ENCODE peak calls at places on chromosomes 13 and 19, in eight cellular contexts. X is endodermal cell, R is upper lobe of right lung, K is A673, L is GM12865, Y is AG09309, D is mucosa of descending colon, H is choroid plexus epithelial cell. M is an unnamed sample.

GRCh38 chr13:113040597-113041292 is 64.8 kb upstream of the F7 start:
- DNase-seq in X (no peak), R (no peak), K (no peak), L (no peak), Y (no peak), D (no peak), H (no peak), M (no peak)

GRCh38 chr19:45615795-45616708 is 14.0 kb upstream of the GPR4 start:
- DNase-seq in X (peak), R (peak), K (peak), L (peak), Y (no peak), D (peak), H (peak), M (peak)

GRCh38 chr19:7953060-7953459 is 9.6 kb upstream of the TIMM44 start:
- DNase-seq in X (no peak), R (no peak), K (no peak), L (no peak), Y (no peak), D (no peak), H (peak), M (peak)

GRCh38 chr13:26185720-26186119 is 36.4 kb downstream of the RNF6 start:
- DNase-seq in X (no peak), R (no peak), K (no peak), L (no peak), Y (no peak), D (no peak), H (no peak), M (no peak)

GRCh38 chr13:39446865-39447264 is 156.1 kb downstream of the LHFPL6 start:
- DNase-seq in X (no peak), R (no peak), K (no peak), L (no peak), Y (no peak), D (no peak), H (no peak), M (no peak)

GRCh38 chr19:33292595-33293254 is 9.6 kb downstream of the CEBPA start:
- DNase-seq in X (no peak), R (peak), K (peak), L (no peak), Y (no peak), D (peak), H (no peak), M (peak)

GRCh38 chr19:37982655-37983054 is 75.6 kb downstream of the SIPA1L3 start:
- DNase-seq in X (no peak), R (no peak), K (no peak), L (no peak), Y (no peak), D (no peak), H (no peak), M (no peak)

GRCh38 chr13:42997381-42997780 is 5.3 kb upstream of the EPSTI1 start:
- DNase-seq in X (no peak), R (no peak), K (no peak), L (peak), Y (no peak), D (no peak), H (peak), M (peak)

GRCh38 chr13:97477824-97478223 is 43.9 kb downstream of the RAP2A start:
- DNase-seq in X (no peak), R (no peak), K (no peak), L (no peak), Y (no peak), D (no peak), H (no peak), M (no peak)

GRCh38 chr13:70310720-70311119 is 202.5 kb upstream of the KLHL1 start:
- DNase-seq in X (peak), R (no peak), K (peak), L (peak), Y (no peak), D (no peak), H (peak), M (no peak)

GRCh38 chr13:47478985-47479384 is 522.1 kb downstream of the SUCLA2 start:
- DNase-seq in X (no peak), R (no peak), K (no peak), L (no peak), Y (no peak), D (no peak), H (no peak), M (no peak)

GRCh38 chr13:51643114-51643881 is 59.0 kb downstream of the WDFY2 start:
- DNase-seq in X (peak), R (no peak), K (peak), L (no peak), Y (peak), D (no peak), H (peak), M (peak)

GRCh38 chr19:29202281-29202680 is 10.7 kb downstream of the UQCRFS1 start:
- DNase-seq in X (no peak), R (no peak), K (no peak), L (no peak), Y (no peak), D (no peak), H (no peak), M (no peak)

GRCh38 chr13:27728271-27728670 is 64.0 kb upstream of the GSX1 start:
- DNase-seq in X (peak), R (no peak), K (no peak), L (no peak), Y (no peak), D (no peak), H (peak), M (no peak)

GRCh38 chr19:13119654-13120053 is 1.6 kb downstream of the NACC1 start:
- DNase-seq in X (peak), R (no peak), K (no peak), L (no peak), Y (no peak), D (no peak), H (no peak), M (no peak)

GRCh38 chr13:35475131-35475959 is 1.1 kb downstream of the MAB21L1 start:
- DNase-seq in X (peak), R (no peak), K (peak), L (peak), Y (no peak), D (peak), H (peak), M (no peak)

DNA sequence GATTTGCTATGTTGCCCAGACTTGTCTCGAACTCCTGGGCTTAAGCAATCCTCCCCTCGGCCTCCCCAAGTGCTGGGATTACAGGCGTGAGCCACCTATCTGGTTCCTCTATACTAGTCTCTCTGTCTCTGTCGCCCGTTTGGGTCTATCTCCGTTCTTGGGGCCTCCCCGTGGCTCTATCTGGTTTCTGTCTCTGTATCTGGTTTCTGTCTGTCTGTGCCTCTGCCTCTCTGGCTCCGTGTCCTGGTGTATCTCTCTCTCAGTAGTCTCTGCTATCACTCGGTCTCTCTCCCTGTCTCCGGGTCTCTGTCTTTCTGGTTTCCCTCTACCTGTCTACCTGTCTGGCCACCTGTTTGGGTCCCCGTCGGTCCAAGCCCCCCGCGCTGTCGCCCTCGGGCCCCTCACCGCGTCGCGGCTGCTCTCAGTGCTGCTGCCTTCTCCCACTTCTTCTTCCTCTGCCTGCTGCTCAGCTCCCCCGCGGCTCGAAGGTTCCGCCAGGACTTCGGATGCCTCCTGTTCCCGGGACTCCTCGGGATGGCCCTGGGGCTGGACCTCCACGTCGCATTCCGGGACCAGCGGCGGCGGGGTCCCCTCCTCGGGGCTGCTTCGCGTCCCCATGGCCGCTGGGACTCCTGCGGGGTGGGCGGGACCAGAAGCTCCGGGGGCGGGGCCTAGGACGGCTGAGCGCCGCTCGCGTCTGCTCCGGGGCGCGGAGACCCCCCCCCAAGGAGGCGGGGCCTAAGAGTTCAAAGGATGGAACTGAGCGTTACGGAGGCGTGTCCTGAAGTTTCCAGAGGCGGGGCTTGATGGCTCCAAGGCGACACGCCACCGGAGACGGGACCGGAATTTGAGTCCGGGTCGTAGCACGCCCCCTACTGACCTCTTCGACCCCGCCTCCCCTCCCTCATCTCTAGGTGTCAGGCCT is 783 bp downstream of the PHLDB3 start:
- DNase-seq in X (peak), R (peak), K (peak), L (peak), Y (peak), D (peak), H (peak), M (peak)
- TF ChIP-seq CTCF in X (peak), R (no peak), K (peak), L (peak), Y (no peak), D (no peak), H (peak), M (peak)

GRCh38 chr13:110396913-110397379 is 89.9 kb downstream of the COL4A2 start:
- DNase-seq in X (no peak), R (no peak), K (no peak), L (no peak), Y (peak), D (peak), H (peak), M (peak)
- H3K4me3 ChIP-seq in X (no peak), R (peak), K (no peak), L (no peak), Y (peak), D (no peak), H (peak), M (peak)

DNA sequence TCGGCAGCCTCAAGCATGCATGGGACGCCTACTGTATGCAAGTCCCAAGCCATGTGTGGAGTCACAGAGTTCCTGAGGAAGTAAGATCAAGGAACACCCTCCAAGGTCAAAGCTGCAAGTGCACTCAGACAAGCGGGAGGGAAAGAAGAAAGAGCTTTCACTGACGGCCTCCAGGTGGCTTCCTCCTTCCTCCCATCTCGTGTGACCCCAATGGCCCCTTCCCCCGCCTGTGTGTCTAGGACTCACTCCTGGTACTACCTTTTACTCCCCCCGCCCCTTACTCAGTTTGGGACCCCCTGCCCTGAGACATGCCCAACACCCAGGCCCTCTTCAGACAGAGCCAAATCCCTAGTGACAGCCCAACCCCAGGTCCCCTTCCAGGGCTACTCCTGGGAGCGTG is 6.0 kb downstream of the HAUS8 start:
- DNase-seq in X (peak), R (no peak), K (no peak), L (no peak), Y (no peak), D (no peak), H (no peak), M (no peak)
- TF ChIP-seq CTCF in X (peak), R (no peak), K (no peak), L (no peak), Y (no peak), D (no peak), H (no peak), M (no peak)

DNA sequence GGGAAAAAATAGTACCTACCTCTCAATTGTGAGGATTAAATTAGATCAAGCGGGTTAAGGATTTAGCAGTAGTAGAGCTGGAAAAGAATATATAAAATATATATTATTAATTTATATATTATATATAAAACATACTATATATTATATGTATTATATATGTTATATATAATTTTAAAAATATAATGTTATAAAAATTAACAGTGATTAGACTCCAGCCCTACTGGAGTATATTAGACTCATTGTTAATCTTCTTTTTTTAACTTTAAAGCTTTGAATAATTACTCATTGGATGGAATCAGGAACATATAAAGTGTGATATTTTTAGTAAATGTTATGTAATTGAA is 380 bp upstream of the MRPL54 start:
- DNase-seq in X (no peak), R (no peak), K (no peak), L (no peak), Y (no peak), D (no peak), H (no peak), M (no peak)
- H3K4me3 ChIP-seq in X (peak), R (peak), K (peak), L (peak), Y (no peak), D (no peak), H (no peak), M (no peak)